ENCODE peak calls at places on chromosomes 12 and 14, in five cellular contexts. U is NCI-H1105; J is retina; A is OCI-M1; M is effector CD4-positive, alpha-beta T cell. K is an unnamed sample.

GRCh38 chr12:52258335-52258901 is 16.0 kb upstream of the KRT86 start:
- DNase-seq in J (peak), A (no peak), U (no peak), M (no peak), K (peak)

GRCh38 chr14:87992349-87992719 is 648 bp downstream of the GALC start:
- DNase-seq in M (no peak), A (peak), U (no peak), J (peak), K (peak)

GRCh38 chr14:105489607-105490317 is 1.3 kb upstream of the TEDC1 start:
- DNase-seq in M (peak), J (peak), U (peak), A (peak), K (peak)

GRCh38 chr12:83086023-83086422 is 399.3 kb downstream of the TMTC2 start:
- DNase-seq in J (no peak), A (no peak), M (no peak), U (no peak), K (no peak)

GRCh38 chr14:101470266-101470665 is 91.0 kb upstream of the DIO3 start:
- DNase-seq in J (no peak), U (no peak), M (no peak), A (no peak), K (no peak)

GRCh38 chr14:93369393-93370266 is 22.6 kb downstream of the COX8C start:
- DNase-seq in U (no peak), A (peak), J (peak), M (no peak), K (no peak)

GRCh38 chr12:69671597-69671996 is 27.5 kb downstream of the BEST3 start:
- DNase-seq in U (no peak), M (no peak), A (no peak), J (no peak), K (no peak)

GRCh38 chr14:68506645-68507405 is 286.0 kb downstream of the ZFP36L1 start:
- DNase-seq in M (no peak), J (no peak), U (no peak), A (no peak), K (no peak)

GRCh38 chr12:49665384-49665783 is 41.8 kb downstream of the FMNL3 start:
- DNase-seq in A (no peak), U (no peak), M (no peak), J (no peak), K (no peak)

GRCh38 chr12:93115198-93115601 is 186.1 kb upstream of the EEA1 start:
- DNase-seq in U (no peak), A (peak), J (no peak), M (no peak), K (no peak)

GRCh38 chr12:20040844-20041243 is 327.5 kb upstream of the PDE3A start:
- DNase-seq in U (no peak), M (no peak), A (no peak), J (no peak), K (no peak)

GRCh38 chr12:118520954-118521353 is 144.6 kb downstream of the SUDS3 start:
- DNase-seq in J (no peak), A (no peak), M (no peak), U (no peak), K (no peak)

GRCh38 chr14:75794615-75795038 is 133.6 kb downstream of the TTLL5 start:
- DNase-seq in U (no peak), A (peak), M (no peak), J (no peak), K (no peak)

GRCh38 chr14:59055439-59056045 is 132.9 kb upstream of the DAAM1 start:
- DNase-seq in U (peak), A (peak), M (no peak), J (no peak), K (no peak)

GRCh38 chr12:99600388-99600787 is 47.2 kb upstream of the GARIN6 start:
- DNase-seq in A (no peak), M (no peak), U (peak), J (peak), K (no peak)

GRCh38 chr14:76829650-76830421 is 3.6 kb downstream of the LRRC74A start:
- DNase-seq in M (no peak), J (peak), U (no peak), A (no peak), K (peak)

GRCh38 chr14:22448905-22449611 is 140.0 kb downstream of the DAD1 start:
- DNase-seq in A (no peak), M (no peak), J (peak), U (no peak), K (no peak)

GRCh38 chr12:42568952-42569916 is 20.3 kb downstream of the PRICKLE1 start:
- DNase-seq in U (peak), A (peak), M (no peak), J (peak), K (no peak)

GRCh38 chr12:6970096-6970527 is 352 bp downstream of the PHB2 start:
- DNase-seq in U (no peak), J (no peak), A (peak), M (no peak), K (no peak)

GRCh38 chr12:85740190-85740589 is 96.0 kb downstream of the RASSF9 start:
- DNase-seq in J (no peak), M (no peak), U (no peak), A (no peak), K (no peak)

GRCh38 chr12:65742481-65742971 is 81.8 kb upstream of the HMGA2 start:
- DNase-seq in U (no peak), J (no peak), M (no peak), A (no peak), K (no peak)

GRCh38 chr14:50008562-50009355 is 107.6 kb downstream of the VCPKMT start:
- DNase-seq in J (no peak), A (no peak), U (no peak), M (no peak), K (no peak)

GRCh38 chr12:119154435-119154818 is 24.3 kb upstream of the HSPB8 start:
- DNase-seq in M (no peak), J (no peak), A (no peak), U (no peak), K (peak)

GRCh38 chr12:53145383-53145782 is 35.1 kb upstream of the ZNF740 start:
- DNase-seq in U (no peak), M (no peak), J (no peak), A (no peak), K (no peak)

GRCh38 chr14:23252420-23253333 is 14.9 kb downstream of the RNF212B start:
- DNase-seq in M (no peak), A (no peak), J (no peak), U (no peak), K (no peak)

GRCh38 chr14:100438271-100438670 is 115.1 kb downstream of the SLC25A47 start:
- DNase-seq in J (no peak), U (no peak), M (no peak), A (no peak), K (no peak)

GRCh38 chr14:99101826-99102461 is 170.1 kb downstream of the BCL11B start:
- DNase-seq in J (no peak), U (no peak), M (no peak), A (no peak), K (no peak)

GRCh38 chr12:47586952-47587669 is 118.7 kb downstream of the RPAP3 start:
- DNase-seq in M (no peak), J (no peak), U (no peak), A (no peak), K (no peak)

GRCh38 chr12:12331244-12331771 is 18.7 kb downstream of the MANSC1 start:
- DNase-seq in A (no peak), J (no peak), U (no peak), M (no peak), K (no peak)

GRCh38 chr12:98401427-98401826 is 114.0 kb upstream of the TMPO start:
- DNase-seq in A (no peak), U (no peak), M (no peak), J (peak), K (peak)

GRCh38 chr12:114166360-114166759 is 200.2 kb upstream of the RBM19 start:
- DNase-seq in M (no peak), J (peak), U (peak), A (peak), K (peak)

GRCh38 chr12:113840401-113841042 is 125.6 kb downstream of the RBM19 start:
- DNase-seq in J (no peak), U (no peak), M (no peak), A (no peak), K (no peak)

GRCh38 chr14:102539544-102540309 is 30.2 kb upstream of the ANKRD9 start:
- DNase-seq in J (no peak), M (no peak), U (peak), A (no peak), K (no peak)

GRCh38 chr12:30286345-30286926 is 409.2 kb downstream of the IPO8 start:
- DNase-seq in U (peak), A (peak), M (no peak), J (no peak), K (no peak)

GRCh38 chr12:40107803-40108620 is 2.1 kb upstream of the SLC2A13 start:
- DNase-seq in U (no peak), M (no peak), J (no peak), A (no peak), K (no peak)

GRCh38 chr14:94115068-94115591 is 4.6 kb downstream of the IFI27 start:
- DNase-seq in J (no peak), M (no peak), A (peak), U (no peak), K (no peak)

GRCh38 chr12:7161811-7162210 is 27.7 kb upstream of the PEX5 start:
- DNase-seq in A (no peak), U (no peak), M (no peak), J (no peak), K (no peak)

K was measured in glutamatergic neuron.